ENCODE peak calls at places on chromosome 11, in eight cellular contexts. One of them, this sample, is unnamed.

GRCh38 chr11:3626250-3626960 is 15.4 kb downstream of the ART5 start:
- DNase-seq in EL: no peak
- DNase-seq in AG08396: no peak
- DNase-seq in epithelial cell of esophagus: no peak
- DNase-seq in stimulated activated CD8-positive, alpha-beta memory T cell treated with anti-CD3 and anti-CD28 coated beads, Interleukin-7, amount 100 ng/mL, for 1 hour: no peak
- DNase-seq in effector CD4-positive, alpha-beta T cell: no peak
- DNase-seq in AG09309: no peak
- DNase-seq in Ammon's horn: peak
- DNase-seq in this sample: no peak

GRCh38 chr11:4211991-4212390 is 117.4 kb downstream of the RRM1 start:
- DNase-seq in EL: no peak
- DNase-seq in AG08396: no peak
- DNase-seq in epithelial cell of esophagus: no peak
- DNase-seq in stimulated activated CD8-positive, alpha-beta memory T cell treated with anti-CD3 and anti-CD28 coated beads, Interleukin-7, amount 100 ng/mL, for 1 hour: no peak
- DNase-seq in effector CD4-positive, alpha-beta T cell: no peak
- DNase-seq in AG09309: no peak
- DNase-seq in Ammon's horn: no peak
- DNase-seq in this sample: no peak

GRCh38 chr11:114366331-114367243 is 33.7 kb downstream of the C11orf71 start:
- DNase-seq in EL: peak
- DNase-seq in AG08396: peak
- DNase-seq in epithelial cell of esophagus: peak
- DNase-seq in stimulated activated CD8-positive, alpha-beta memory T cell treated with anti-CD3 and anti-CD28 coated beads, Interleukin-7, amount 100 ng/mL, for 1 hour: no peak
- DNase-seq in effector CD4-positive, alpha-beta T cell: no peak
- DNase-seq in AG09309: peak
- DNase-seq in Ammon's horn: no peak
- DNase-seq in this sample: peak

GRCh38 chr11:76783294-76783900 is at the start of gene TSKU:
- DNase-seq in EL: peak
- DNase-seq in AG08396: peak
- DNase-seq in epithelial cell of esophagus: peak
- DNase-seq in stimulated activated CD8-positive, alpha-beta memory T cell treated with anti-CD3 and anti-CD28 coated beads, Interleukin-7, amount 100 ng/mL, for 1 hour: no peak
- DNase-seq in effector CD4-positive, alpha-beta T cell: no peak
- DNase-seq in AG09309: no peak
- DNase-seq in Ammon's horn: no peak
- DNase-seq in this sample: no peak

GRCh38 chr11:126061707-126062678 is 673 bp downstream of the CDON start:
- DNase-seq in EL: peak
- DNase-seq in AG08396: peak
- DNase-seq in epithelial cell of esophagus: peak
- DNase-seq in stimulated activated CD8-positive, alpha-beta memory T cell treated with anti-CD3 and anti-CD28 coated beads, Interleukin-7, amount 100 ng/mL, for 1 hour: peak
- DNase-seq in effector CD4-positive, alpha-beta T cell: peak
- DNase-seq in AG09309: no peak
- DNase-seq in Ammon's horn: peak
- DNase-seq in this sample: peak

GRCh38 chr11:132037467-132037862 is 667.0 kb downstream of the NTM start:
- DNase-seq in EL: no peak
- DNase-seq in AG08396: no peak
- DNase-seq in epithelial cell of esophagus: peak
- DNase-seq in stimulated activated CD8-positive, alpha-beta memory T cell treated with anti-CD3 and anti-CD28 coated beads, Interleukin-7, amount 100 ng/mL, for 1 hour: no peak
- DNase-seq in effector CD4-positive, alpha-beta T cell: no peak
- DNase-seq in AG09309: no peak
- DNase-seq in Ammon's horn: no peak
- DNase-seq in this sample: no peak

GRCh38 chr11:7538023-7538422 is 24.2 kb downstream of the PPFIBP2 start:
- DNase-seq in EL: no peak
- DNase-seq in AG08396: no peak
- DNase-seq in epithelial cell of esophagus: no peak
- DNase-seq in stimulated activated CD8-positive, alpha-beta memory T cell treated with anti-CD3 and anti-CD28 coated beads, Interleukin-7, amount 100 ng/mL, for 1 hour: no peak
- DNase-seq in effector CD4-positive, alpha-beta T cell: no peak
- DNase-seq in AG09309: no peak
- DNase-seq in Ammon's horn: no peak
- DNase-seq in this sample: no peak

GRCh38 chr11:69213315-69213714 is 57.6 kb downstream of the SMIM38 start:
- DNase-seq in EL: no peak
- DNase-seq in AG08396: no peak
- DNase-seq in epithelial cell of esophagus: no peak
- DNase-seq in stimulated activated CD8-positive, alpha-beta memory T cell treated with anti-CD3 and anti-CD28 coated beads, Interleukin-7, amount 100 ng/mL, for 1 hour: no peak
- DNase-seq in effector CD4-positive, alpha-beta T cell: no peak
- DNase-seq in AG09309: no peak
- DNase-seq in Ammon's horn: no peak
- DNase-seq in this sample: no peak

GRCh38 chr11:17636721-17637120 is 82.7 kb upstream of the MYOD1 start:
- DNase-seq in EL: no peak
- DNase-seq in AG08396: no peak
- DNase-seq in epithelial cell of esophagus: no peak
- DNase-seq in stimulated activated CD8-positive, alpha-beta memory T cell treated with anti-CD3 and anti-CD28 coated beads, Interleukin-7, amount 100 ng/mL, for 1 hour: no peak
- DNase-seq in effector CD4-positive, alpha-beta T cell: no peak
- DNase-seq in AG09309: no peak
- DNase-seq in Ammon's horn: no peak
- DNase-seq in this sample: no peak

GRCh38 chr11:119449498-119449897 is 26.5 kb upstream of the THY1 start:
- DNase-seq in EL: no peak
- DNase-seq in AG08396: no peak
- DNase-seq in epithelial cell of esophagus: no peak
- DNase-seq in stimulated activated CD8-positive, alpha-beta memory T cell treated with anti-CD3 and anti-CD28 coated beads, Interleukin-7, amount 100 ng/mL, for 1 hour: no peak
- DNase-seq in effector CD4-positive, alpha-beta T cell: no peak
- DNase-seq in AG09309: no peak
- DNase-seq in Ammon's horn: no peak
- DNase-seq in this sample: no peak

GRCh38 chr11:75200051-75200450 is 40.5 kb upstream of the TPBGL start:
- DNase-seq in EL: no peak
- DNase-seq in AG08396: no peak
- DNase-seq in epithelial cell of esophagus: no peak
- DNase-seq in stimulated activated CD8-positive, alpha-beta memory T cell treated with anti-CD3 and anti-CD28 coated beads, Interleukin-7, amount 100 ng/mL, for 1 hour: no peak
- DNase-seq in effector CD4-positive, alpha-beta T cell: no peak
- DNase-seq in AG09309: no peak
- DNase-seq in Ammon's horn: peak
- DNase-seq in this sample: no peak

GRCh38 chr11:6351782-6352181 is 31.5 kb upstream of the CAVIN3 start:
- DNase-seq in EL: no peak
- DNase-seq in AG08396: no peak
- DNase-seq in epithelial cell of esophagus: peak
- DNase-seq in stimulated activated CD8-positive, alpha-beta memory T cell treated with anti-CD3 and anti-CD28 coated beads, Interleukin-7, amount 100 ng/mL, for 1 hour: no peak
- DNase-seq in effector CD4-positive, alpha-beta T cell: no peak
- DNase-seq in AG09309: no peak
- DNase-seq in Ammon's horn: no peak
- DNase-seq in this sample: no peak

GRCh38 chr11:14310696-14311095 is 48.3 kb downstream of the RRAS2 start:
- DNase-seq in EL: peak
- DNase-seq in AG08396: no peak
- DNase-seq in epithelial cell of esophagus: peak
- DNase-seq in stimulated activated CD8-positive, alpha-beta memory T cell treated with anti-CD3 and anti-CD28 coated beads, Interleukin-7, amount 100 ng/mL, for 1 hour: no peak
- DNase-seq in effector CD4-positive, alpha-beta T cell: no peak
- DNase-seq in AG09309: peak
- DNase-seq in Ammon's horn: no peak
- DNase-seq in this sample: no peak

GRCh38 chr11:114285599-114285998 is 10.6 kb upstream of the NNMT start:
- DNase-seq in EL: peak
- DNase-seq in AG08396: no peak
- DNase-seq in epithelial cell of esophagus: peak
- DNase-seq in stimulated activated CD8-positive, alpha-beta memory T cell treated with anti-CD3 and anti-CD28 coated beads, Interleukin-7, amount 100 ng/mL, for 1 hour: no peak
- DNase-seq in effector CD4-positive, alpha-beta T cell: no peak
- DNase-seq in AG09309: no peak
- DNase-seq in Ammon's horn: no peak
- DNase-seq in this sample: no peak

GRCh38 chr11:34585870-34586654 is 34.8 kb upstream of the EHF start:
- DNase-seq in EL: peak
- DNase-seq in AG08396: peak
- DNase-seq in epithelial cell of esophagus: peak
- DNase-seq in stimulated activated CD8-positive, alpha-beta memory T cell treated with anti-CD3 and anti-CD28 coated beads, Interleukin-7, amount 100 ng/mL, for 1 hour: no peak
- DNase-seq in effector CD4-positive, alpha-beta T cell: no peak
- DNase-seq in AG09309: peak
- DNase-seq in Ammon's horn: peak
- DNase-seq in this sample: no peak

GRCh38 chr11:95388086-95388485 is 157.1 kb upstream of the SESN3 start:
- DNase-seq in EL: no peak
- DNase-seq in AG08396: no peak
- DNase-seq in epithelial cell of esophagus: no peak
- DNase-seq in stimulated activated CD8-positive, alpha-beta memory T cell treated with anti-CD3 and anti-CD28 coated beads, Interleukin-7, amount 100 ng/mL, for 1 hour: no peak
- DNase-seq in effector CD4-positive, alpha-beta T cell: no peak
- DNase-seq in AG09309: no peak
- DNase-seq in Ammon's horn: no peak
- DNase-seq in this sample: no peak

This sample was measured in hepatic stellate cell.